ENCODE peak calls at places on chromosomes 16 and 17, in nine cellular contexts. One of them, this sample, is unnamed.

GRCh38 chr17:76840443-76840767 is 27.8 kb upstream of the MGAT5B start:
- DNase-seq in left ventricle myocardium inferior: no peak
- DNase-seq in uterus: no peak
- DNase-seq in fibroblast of the aortic adventitia: no peak
- DNase-seq in hepatocyte: no peak
- DNase-seq in Calu3: no peak
- DNase-seq in GM10248: no peak
- DNase-seq in heart left ventricle: peak; percentile 4
- DNase-seq in foreskin keratinocyte: no peak
- DNase-seq in this sample: no peak

GRCh38 chr17:65434878-65435277 is 126.6 kb downstream of the AXIN2 start:
- DNase-seq in left ventricle myocardium inferior: no peak
- DNase-seq in uterus: no peak
- DNase-seq in fibroblast of the aortic adventitia: no peak
- DNase-seq in hepatocyte: no peak
- DNase-seq in Calu3: no peak
- DNase-seq in GM10248: no peak
- DNase-seq in heart left ventricle: no peak
- DNase-seq in foreskin keratinocyte: peak; percentile 13
- DNase-seq in this sample: no peak

GRCh38 chr17:17401271-17401781 is 75.5 kb upstream of the MED9 start:
- DNase-seq in left ventricle myocardium inferior: no peak
- DNase-seq in uterus: no peak
- DNase-seq in fibroblast of the aortic adventitia: no peak
- DNase-seq in hepatocyte: no peak
- DNase-seq in Calu3: peak; percentile 36
- DNase-seq in GM10248: no peak
- DNase-seq in heart left ventricle: no peak
- DNase-seq in foreskin keratinocyte: no peak
- DNase-seq in this sample: no peak

GRCh38 chr16:11133344-11133921 is 122.6 kb downstream of the SOCS1 start:
- DNase-seq in left ventricle myocardium inferior: peak; percentile 73
- DNase-seq in uterus: peak; percentile 78
- DNase-seq in fibroblast of the aortic adventitia: peak; percentile 96
- DNase-seq in hepatocyte: peak; percentile 93
- DNase-seq in Calu3: peak; percentile 77
- DNase-seq in GM10248: no peak
- DNase-seq in heart left ventricle: peak; percentile 90
- DNase-seq in foreskin keratinocyte: peak; percentile 92
- DNase-seq in this sample: no peak

GRCh38 chr16:11182381-11182780 is 73.6 kb downstream of the SOCS1 start:
- DNase-seq in left ventricle myocardium inferior: no peak
- DNase-seq in uterus: no peak
- DNase-seq in fibroblast of the aortic adventitia: no peak
- DNase-seq in hepatocyte: no peak
- DNase-seq in Calu3: no peak
- DNase-seq in GM10248: no peak
- DNase-seq in heart left ventricle: no peak
- DNase-seq in foreskin keratinocyte: no peak
- DNase-seq in this sample: no peak

GRCh38 chr17:2195729-2196128 is 107.9 kb downstream of the SMG6 start:
- DNase-seq in left ventricle myocardium inferior: no peak
- DNase-seq in uterus: no peak
- DNase-seq in fibroblast of the aortic adventitia: no peak
- DNase-seq in hepatocyte: no peak
- DNase-seq in Calu3: peak; percentile 5
- DNase-seq in GM10248: peak; percentile 43
- DNase-seq in heart left ventricle: no peak
- DNase-seq in foreskin keratinocyte: no peak
- DNase-seq in this sample: no peak

GRCh38 chr17:8226536-8227237 is 16.3 kb upstream of the AURKB start:
- DNase-seq in left ventricle myocardium inferior: peak; percentile 52
- DNase-seq in uterus: peak; percentile 78
- DNase-seq in fibroblast of the aortic adventitia: peak; percentile 95
- DNase-seq in hepatocyte: peak; percentile 94
- DNase-seq in Calu3: peak; percentile 73
- DNase-seq in GM10248: peak; percentile 65
- DNase-seq in heart left ventricle: peak; percentile 76
- DNase-seq in foreskin keratinocyte: peak; percentile 91
- DNase-seq in this sample: peak; percentile 80

GRCh38 chr16:71283612-71284011 is 5.6 kb downstream of the CMTR2 start:
- DNase-seq in left ventricle myocardium inferior: no peak
- DNase-seq in uterus: no peak
- DNase-seq in fibroblast of the aortic adventitia: no peak
- DNase-seq in hepatocyte: no peak
- DNase-seq in Calu3: no peak
- DNase-seq in GM10248: no peak
- DNase-seq in heart left ventricle: no peak
- DNase-seq in foreskin keratinocyte: no peak
- DNase-seq in this sample: no peak

GRCh38 chr16:73356401-73357079 is 308.6 kb upstream of the ZFHX3 start:
- DNase-seq in left ventricle myocardium inferior: no peak
- DNase-seq in uterus: no peak
- DNase-seq in fibroblast of the aortic adventitia: no peak
- DNase-seq in hepatocyte: no peak
- DNase-seq in Calu3: no peak
- DNase-seq in GM10248: no peak
- DNase-seq in heart left ventricle: no peak
- DNase-seq in foreskin keratinocyte: no peak
- DNase-seq in this sample: no peak

GRCh38 chr16:1825864-1826690 is 548 bp downstream of the HAGH start:
- DNase-seq in left ventricle myocardium inferior: peak; percentile 54
- DNase-seq in uterus: no peak
- DNase-seq in fibroblast of the aortic adventitia: no peak
- DNase-seq in hepatocyte: peak; percentile 90
- DNase-seq in Calu3: peak; percentile 68
- DNase-seq in GM10248: peak; percentile 88
- DNase-seq in heart left ventricle: peak; percentile 54
- DNase-seq in foreskin keratinocyte: no peak
- DNase-seq in this sample: peak; percentile 46

GRCh38 chr17:78817123-78817522 is 23.5 kb downstream of the USP36 start:
- DNase-seq in left ventricle myocardium inferior: no peak
- DNase-seq in uterus: no peak
- DNase-seq in fibroblast of the aortic adventitia: no peak
- DNase-seq in hepatocyte: no peak
- DNase-seq in Calu3: no peak
- DNase-seq in GM10248: no peak
- DNase-seq in heart left ventricle: no peak
- DNase-seq in foreskin keratinocyte: no peak
- DNase-seq in this sample: no peak

GRCh38 chr17:76492989-76493501 is 8.2 kb downstream of the RHBDF2 start:
- DNase-seq in left ventricle myocardium inferior: peak; percentile 69
- DNase-seq in uterus: no peak
- DNase-seq in fibroblast of the aortic adventitia: peak; percentile 50
- DNase-seq in hepatocyte: peak; percentile 61
- DNase-seq in Calu3: peak; percentile 39
- DNase-seq in GM10248: peak; percentile 69
- DNase-seq in heart left ventricle: peak; percentile 85
- DNase-seq in foreskin keratinocyte: peak; percentile 65
- DNase-seq in this sample: no peak

GRCh38 chr16:53598513-53599266 is 95.7 kb upstream of the AKTIP start:
- DNase-seq in left ventricle myocardium inferior: no peak
- DNase-seq in uterus: no peak
- DNase-seq in fibroblast of the aortic adventitia: no peak
- DNase-seq in hepatocyte: no peak
- DNase-seq in Calu3: no peak
- DNase-seq in GM10248: no peak
- DNase-seq in heart left ventricle: no peak
- DNase-seq in foreskin keratinocyte: peak; percentile 60
- DNase-seq in this sample: no peak

GRCh38 chr17:69141802-69142472 is at the start of gene ABCA6:
- DNase-seq in left ventricle myocardium inferior: no peak
- DNase-seq in uterus: no peak
- DNase-seq in fibroblast of the aortic adventitia: peak; percentile 86
- DNase-seq in hepatocyte: no peak
- DNase-seq in Calu3: no peak
- DNase-seq in GM10248: no peak
- DNase-seq in heart left ventricle: no peak
- DNase-seq in foreskin keratinocyte: peak; percentile 4
- DNase-seq in this sample: no peak

GRCh38 chr17:69581061-69581955 is 166.8 kb downstream of the MAP2K6 start:
- DNase-seq in left ventricle myocardium inferior: no peak
- DNase-seq in uterus: no peak
- DNase-seq in fibroblast of the aortic adventitia: no peak
- DNase-seq in hepatocyte: no peak
- DNase-seq in Calu3: no peak
- DNase-seq in GM10248: peak; percentile 26
- DNase-seq in heart left ventricle: no peak
- DNase-seq in foreskin keratinocyte: no peak
- DNase-seq in this sample: peak; percentile 26

GRCh38 chr16:28292731-28293588 is 635 bp downstream of the SBK1 start:
- DNase-seq in left ventricle myocardium inferior: no peak
- DNase-seq in uterus: no peak
- DNase-seq in fibroblast of the aortic adventitia: no peak
- DNase-seq in hepatocyte: peak; percentile 73
- DNase-seq in Calu3: no peak
- DNase-seq in GM10248: no peak
- DNase-seq in heart left ventricle: no peak
- DNase-seq in foreskin keratinocyte: no peak
- DNase-seq in this sample: peak; percentile 61

DNA sequence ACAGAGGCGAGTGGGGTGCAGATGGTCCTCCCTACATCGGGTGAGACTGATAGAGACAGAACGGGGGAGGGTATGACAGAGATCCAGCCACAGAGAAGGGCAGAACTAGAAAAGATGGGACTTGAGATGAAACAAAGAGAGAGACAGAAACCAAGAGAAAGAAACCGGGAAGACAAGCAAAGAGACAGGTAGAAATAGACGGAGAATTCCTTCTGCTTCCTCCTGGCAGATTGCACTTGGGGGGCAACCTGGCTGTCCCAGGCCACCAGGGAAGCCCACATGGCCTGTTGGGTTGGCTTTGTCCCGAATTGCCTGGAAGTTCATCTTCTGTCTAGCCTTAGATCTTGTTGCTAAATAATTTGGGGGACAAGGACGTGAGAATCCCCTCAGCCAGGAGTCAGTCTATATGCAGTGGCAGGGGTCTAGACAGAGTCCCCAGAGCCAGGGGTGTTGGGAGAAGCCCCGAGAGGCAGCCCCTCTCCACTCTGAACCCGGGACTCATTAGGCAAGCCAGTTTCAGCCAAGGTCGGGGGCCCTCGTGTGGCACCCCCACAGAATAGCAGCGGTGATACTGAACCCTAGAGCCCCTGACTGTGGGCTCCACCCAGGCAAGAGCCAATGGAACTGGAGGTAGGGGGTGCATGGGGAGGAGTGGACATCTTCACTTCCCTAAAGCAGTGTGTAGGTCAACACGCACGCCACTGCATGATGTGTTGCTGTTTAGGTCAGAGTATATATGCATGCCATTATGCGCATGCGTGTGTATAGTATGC is 626 bp upstream of the TSPOAP1 start:
- DNase-seq in left ventricle myocardium inferior: peak; percentile 30
- DNase-seq in uterus: no peak
- DNase-seq in fibroblast of the aortic adventitia: no peak
- DNase-seq in hepatocyte: no peak
- DNase-seq in Calu3: no peak
- DNase-seq in GM10248: peak; percentile 76
- DNase-seq in heart left ventricle: peak; percentile 51
- DNase-seq in foreskin keratinocyte: no peak
- DNase-seq in this sample: no peak
- TF ChIP-seq CTCF in left ventricle myocardium inferior: peak; percentile 26
- TF ChIP-seq CTCF in uterus: no peak
- TF ChIP-seq CTCF in fibroblast of the aortic adventitia: no peak
- TF ChIP-seq CTCF in hepatocyte: no peak
- TF ChIP-seq CTCF in Calu3: peak; percentile 16
- TF ChIP-seq CTCF in GM10248: peak; percentile 65
- TF ChIP-seq CTCF in heart left ventricle: peak; percentile 17
- TF ChIP-seq CTCF in foreskin keratinocyte: peak; percentile 41
- TF ChIP-seq CTCF in this sample: peak; percentile 27

DNA sequence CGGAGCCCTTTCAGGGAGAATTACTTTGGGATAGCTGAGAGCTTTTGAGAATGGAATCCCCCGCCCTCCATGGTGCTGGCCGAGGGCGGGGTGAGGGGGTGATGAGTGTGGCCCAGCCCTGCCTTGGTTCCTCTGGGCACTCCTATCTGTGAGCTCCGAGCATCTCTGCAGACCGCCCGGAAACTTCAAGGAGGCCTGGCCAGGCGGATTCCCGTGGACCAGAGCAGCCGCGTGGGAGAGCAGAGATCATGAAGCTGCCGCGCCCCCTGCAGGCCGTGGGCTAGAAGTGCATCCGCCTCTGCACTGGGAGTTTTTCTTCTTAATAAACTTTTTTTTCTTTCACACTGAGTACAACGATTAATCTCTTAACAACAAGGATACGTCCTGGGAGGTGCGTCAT is 392.9 kb upstream of the EEF2KMT start:
- DNase-seq in left ventricle myocardium inferior: no peak
- DNase-seq in uterus: no peak
- DNase-seq in fibroblast of the aortic adventitia: no peak
- DNase-seq in hepatocyte: peak; percentile 75
- DNase-seq in Calu3: peak; percentile 37
- DNase-seq in GM10248: peak; percentile 28
- DNase-seq in heart left ventricle: peak; percentile 36
- DNase-seq in foreskin keratinocyte: no peak
- DNase-seq in this sample: peak; percentile 83
- TF ChIP-seq CTCF in left ventricle myocardium inferior: peak; percentile 46
- TF ChIP-seq CTCF in uterus: no peak
- TF ChIP-seq CTCF in fibroblast of the aortic adventitia: peak; percentile 10
- TF ChIP-seq CTCF in hepatocyte: peak; percentile 87
- TF ChIP-seq CTCF in Calu3: peak; percentile 49
- TF ChIP-seq CTCF in GM10248: peak; percentile 43
- TF ChIP-seq CTCF in heart left ventricle: peak; percentile 45
- TF ChIP-seq CTCF in foreskin keratinocyte: peak; percentile 37
- TF ChIP-seq CTCF in this sample: peak; percentile 99

DNA sequence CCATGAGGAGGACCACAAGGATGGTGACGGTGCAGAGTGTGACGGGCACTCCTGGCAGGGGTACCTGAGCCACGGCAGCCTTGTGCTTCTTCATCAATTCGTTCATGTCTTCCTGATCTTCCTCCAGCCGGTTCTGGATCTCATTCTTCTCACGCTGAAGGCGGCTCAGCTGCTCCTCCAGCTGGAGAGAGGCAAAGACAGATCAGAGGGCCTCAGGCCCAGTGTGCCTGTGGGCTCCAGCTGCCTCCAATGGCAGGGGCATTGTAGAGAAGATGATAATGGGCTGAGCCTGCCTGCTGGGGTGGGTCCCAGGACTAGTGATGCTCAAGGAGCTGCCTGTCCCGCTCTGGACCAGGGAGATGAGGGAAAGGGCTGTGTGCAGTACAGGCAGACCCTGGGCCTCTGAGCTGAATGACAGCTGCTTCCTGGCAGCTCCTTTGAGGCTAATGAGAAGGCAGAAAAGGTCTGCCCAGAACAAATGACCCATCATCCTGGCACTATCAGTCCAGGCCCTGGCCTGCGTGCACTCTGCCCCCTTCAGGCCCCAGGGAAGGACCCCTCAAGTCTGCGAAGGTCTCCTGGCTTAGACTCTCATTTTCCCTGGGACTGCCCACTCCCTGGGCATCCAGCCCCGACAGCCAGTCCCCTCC is 47.9 kb downstream of the PIPOX start:
- DNase-seq in left ventricle myocardium inferior: no peak
- DNase-seq in uterus: no peak
- DNase-seq in fibroblast of the aortic adventitia: no peak
- DNase-seq in hepatocyte: no peak
- DNase-seq in Calu3: no peak
- DNase-seq in GM10248: no peak
- DNase-seq in heart left ventricle: no peak
- DNase-seq in foreskin keratinocyte: no peak
- DNase-seq in this sample: no peak
- TF ChIP-seq CTCF in left ventricle myocardium inferior: no peak
- TF ChIP-seq CTCF in uterus: no peak
- TF ChIP-seq CTCF in fibroblast of the aortic adventitia: no peak
- TF ChIP-seq CTCF in hepatocyte: no peak
- TF ChIP-seq CTCF in Calu3: no peak
- TF ChIP-seq CTCF in GM10248: no peak
- TF ChIP-seq CTCF in heart left ventricle: no peak
- TF ChIP-seq CTCF in foreskin keratinocyte: no peak
- TF ChIP-seq CTCF in this sample: no peak

GRCh38 chr17:80396680-80397387 is 18.1 kb upstream of the ENDOV start:
- DNase-seq in left ventricle myocardium inferior: no peak
- DNase-seq in uterus: no peak
- DNase-seq in fibroblast of the aortic adventitia: no peak
- DNase-seq in hepatocyte: no peak
- DNase-seq in Calu3: no peak
- DNase-seq in GM10248: no peak
- DNase-seq in heart left ventricle: no peak
- DNase-seq in foreskin keratinocyte: no peak
- DNase-seq in this sample: no peak
- TF ChIP-seq CTCF in left ventricle myocardium inferior: no peak
- TF ChIP-seq CTCF in uterus: no peak
- TF ChIP-seq CTCF in fibroblast of the aortic adventitia: no peak
- TF ChIP-seq CTCF in hepatocyte: no peak
- TF ChIP-seq CTCF in Calu3: no peak
- TF ChIP-seq CTCF in GM10248: no peak
- TF ChIP-seq CTCF in heart left ventricle: no peak
- TF ChIP-seq CTCF in foreskin keratinocyte: no peak
- TF ChIP-seq CTCF in this sample: no peak

This sample was measured in nephron progenitor cell.